ENCODE peak calls at places on chromosomes 11 and 22, in eight cellular contexts. C is CD8-positive, alpha-beta memory T cell; Q is PC-3; D is mucosa of descending colon; U is IMR-90; X is A549; W is GM23248; L is HCT116. N is an unnamed sample. For H3K4me1, the result is how much of the 10 kb centered on the place peaks cover.

GRCh38 chr11:68043349-68044144 is 4.7 kb downstream of the TCIRG1 start:
- DNase-seq in X (peak), Q (no peak), D (no peak), W (peak), C (no peak), U (peak), L (no peak), N (no peak)

GRCh38 chr11:29657709-29658108 is 359.1 kb downstream of the KCNA4 start:
- DNase-seq in U (no peak), Q (no peak), C (no peak), X (no peak), L (no peak), W (no peak), D (no peak), N (no peak)

GRCh38 chr11:102940714-102941588 is 14.6 kb downstream of the MMP13 start:
- DNase-seq in W (peak), X (peak), U (peak), L (peak), Q (peak), D (peak), C (no peak), N (no peak)

GRCh38 chr11:46697303-46697702 is 3.1 kb downstream of the ARHGAP1 start:
- DNase-seq in C (no peak), W (peak), L (no peak), X (no peak), D (no peak), U (no peak), Q (no peak), N (no peak)

GRCh38 chr11:123135863-123136446 is 59.1 kb downstream of the CLMP start:
- DNase-seq in X (no peak), U (no peak), C (no peak), L (no peak), W (peak), Q (no peak), D (no peak), N (no peak)

GRCh38 chr11:116510166-116510565 is 262.6 kb downstream of the BUD13 start:
- DNase-seq in D (no peak), W (no peak), Q (no peak), X (no peak), C (no peak), L (no peak), U (no peak), N (no peak)

GRCh38 chr11:103953797-103954495 is 82.5 kb upstream of the DDI1 start:
- DNase-seq in X (no peak), C (no peak), L (no peak), W (no peak), D (peak), Q (no peak), U (no peak), N (no peak)

GRCh38 chr11:15627560-15627959 is 512.8 kb downstream of the INSC start:
- DNase-seq in W (peak), C (no peak), Q (peak), U (peak), D (no peak), X (no peak), L (no peak), N (no peak)

GRCh38 chr11:82003671-82004148 is 730.0 kb downstream of the FAM181B start:
- DNase-seq in L (no peak), X (no peak), U (no peak), D (no peak), Q (no peak), W (peak), C (no peak), N (no peak)

GRCh38 chr11:88345408-88345807 is 7.9 kb upstream of the CTSC start:
- DNase-seq in Q (peak), C (no peak), D (no peak), U (peak), W (peak), L (no peak), X (no peak), N (no peak)

GRCh38 chr22:48894064-48894671 is 933.5 kb downstream of the BRD1 start:
- DNase-seq in X (no peak), C (no peak), W (no peak), U (no peak), D (no peak), L (no peak), Q (no peak), N (no peak)

GRCh38 chr11:112564228-112564955 is 303.7 kb upstream of the PLET1 start:
- DNase-seq in U (peak), C (no peak), D (peak), L (no peak), Q (peak), X (no peak), W (peak), N (no peak)

GRCh38 chr11:20584093-20584774 is 15.2 kb upstream of the SLC6A5 start:
- DNase-seq in X (peak), W (peak), Q (no peak), U (no peak), D (no peak), L (no peak), C (no peak), N (no peak)

GRCh38 chr11:71311176-71311925 is 59.0 kb upstream of the SHANK2 start:
- DNase-seq in W (no peak), U (no peak), D (peak), X (no peak), C (no peak), L (no peak), Q (no peak), N (no peak)

DNA sequence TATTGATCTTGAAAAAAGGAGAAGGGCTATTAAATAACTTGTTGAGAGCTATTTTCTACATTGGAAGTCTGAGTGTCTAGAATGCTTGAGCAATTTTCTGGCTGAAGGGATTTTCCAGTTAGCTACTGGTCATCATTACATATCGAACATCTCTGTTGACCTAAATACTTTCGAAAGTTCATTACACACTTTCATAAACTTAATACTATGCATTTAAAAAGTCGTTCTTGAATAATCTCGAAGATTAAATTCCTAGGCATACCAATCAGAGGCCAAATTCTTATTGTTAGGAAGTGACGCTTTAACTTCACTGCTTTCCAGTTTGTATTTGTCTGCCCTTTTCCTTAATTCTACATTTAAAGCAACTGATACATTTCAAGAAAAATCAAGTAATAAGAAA is 13.7 kb downstream of the ETS1 start:
- DNase-seq in U (no peak), X (no peak), C (no peak), L (no peak), Q (peak), D (no peak), W (no peak), N (no peak)
- H3K4me1 ChIP-seq in U (under half), X (under half), C (under half), L (under half), Q (under half), D (under half), W (under half), N (under half)

GRCh38 chr22:35917651-35918050 is 111.0 kb downstream of the RBFOX2 start:
- DNase-seq in C (no peak), L (no peak), U (no peak), D (no peak), X (no peak), W (no peak), Q (no peak), N (no peak)

GRCh38 chr22:35914665-35915476 is 113.8 kb downstream of the RBFOX2 start:
- DNase-seq in U (peak), X (peak), Q (peak), L (peak), W (peak), D (peak), C (no peak), N (no peak)

GRCh38 chr22:35914357-35914664 is 114.3 kb downstream of the RBFOX2 start:
- DNase-seq in U (no peak), L (no peak), W (no peak), C (no peak), Q (no peak), D (no peak), X (no peak), N (no peak)

GRCh38 chr22:35913925-35914324 is 114.7 kb downstream of the RBFOX2 start:
- DNase-seq in D (no peak), L (no peak), W (no peak), X (no peak), Q (no peak), U (no peak), C (no peak), N (no peak)

DNA sequence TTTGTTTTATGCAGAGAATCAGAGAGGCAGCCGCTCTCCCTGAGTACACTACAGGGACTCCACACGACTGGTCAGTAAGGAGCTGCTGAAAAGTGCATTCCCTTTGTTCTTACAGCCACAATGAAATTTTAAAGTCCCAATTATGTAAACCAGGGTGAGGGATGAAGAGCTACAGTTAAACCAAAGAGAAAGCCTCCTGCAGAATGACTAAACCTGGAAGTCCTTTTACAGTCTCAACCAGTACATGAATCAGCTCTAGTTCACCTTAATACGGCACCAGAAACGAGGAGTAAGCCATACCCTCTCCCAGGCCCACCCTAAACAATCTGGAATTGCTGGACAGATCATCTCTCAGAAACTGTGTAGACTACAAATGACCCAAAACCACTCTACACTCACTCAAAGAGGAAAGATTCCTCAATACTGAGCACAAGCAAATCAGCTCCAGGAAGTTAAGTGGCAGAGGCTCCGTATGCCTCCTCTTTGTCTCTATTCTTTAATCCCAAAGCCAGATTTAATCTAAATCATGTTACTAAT is 113.1 kb downstream of the RBFOX2 start:
- DNase-seq in U (peak), W (peak), Q (peak), X (no peak), C (no peak), D (no peak), L (no peak), N (no peak)
- H3K4me1 ChIP-seq in U (under half), W (under half), Q (under half), X (under half), C (under half), D (under half), L (under half), N (under half)

GRCh38 chr11:4418403-4418802 is 24.9 kb upstream of the TRIM21 start:
- DNase-seq in D (no peak), U (no peak), W (no peak), C (no peak), X (no peak), Q (no peak), L (no peak), N (no peak)
- H3K4me1 ChIP-seq in D (under half), U (under half), W (under half), C (under half), X (under half), Q (under half), L (under half), N (under half)

GRCh38 chr11:26950260-26950719 is 43.6 kb upstream of the FIBIN start:
- DNase-seq in U (peak), X (no peak), Q (no peak), L (no peak), D (peak), W (peak), C (no peak), N (no peak)
- H3K4me1 ChIP-seq in U (under half), X (under half), Q (under half), L (under half), D (under half), W (half or more), C (under half), N (under half)

GRCh38 chr22:50189184-50189848 is 3.6 kb downstream of the TRABD start:
- DNase-seq in X (no peak), L (no peak), U (no peak), D (peak), C (no peak), Q (no peak), W (no peak), N (peak)

GRCh38 chr22:50190182-50190951 is 4.7 kb downstream of the TRABD start:
- DNase-seq in X (peak), U (no peak), W (peak), L (peak), C (peak), D (peak), Q (peak), N (peak)

GRCh38 chr22:50188356-50188755 is 2.6 kb downstream of the TRABD start:
- DNase-seq in X (no peak), L (no peak), C (no peak), W (no peak), Q (no peak), D (peak), U (no peak), N (no peak)

GRCh38 chr22:50191041-50191740 is 5.5 kb downstream of the TRABD start:
- DNase-seq in U (no peak), L (no peak), D (peak), Q (no peak), W (no peak), X (no peak), C (peak), N (peak)

DNA sequence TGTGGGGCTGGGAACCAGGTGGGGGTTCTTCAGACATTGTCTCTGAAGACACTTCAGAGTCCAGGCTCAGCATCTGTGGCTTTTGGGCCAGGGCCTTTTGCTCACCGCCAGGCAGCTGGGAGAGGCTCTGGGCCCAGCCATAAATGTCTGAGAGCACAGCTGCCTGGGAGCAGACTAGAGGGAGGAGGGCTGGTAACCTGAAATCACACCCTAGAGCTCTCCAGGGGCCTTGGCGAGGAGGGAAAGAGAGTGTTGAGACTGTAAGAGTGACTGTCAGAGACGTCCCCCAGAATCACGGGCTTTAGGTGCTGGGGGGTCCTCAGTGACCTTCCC is 4.1 kb downstream of the TRABD start:
- DNase-seq in Q (peak), X (no peak), W (no peak), L (no peak), D (no peak), C (no peak), U (no peak), N (no peak)
- H3K4me1 ChIP-seq in Q (under half), X (under half), W (under half), L (under half), D (under half), C (half or more), U (under half), N (half or more)

GRCh38 chr22:39313258-39314001 is 6.0 kb downstream of the RPL3 start:
- DNase-seq in L (no peak), W (no peak), U (no peak), Q (no peak), C (no peak), X (no peak), D (no peak), N (no peak)
- H3K4me1 ChIP-seq in L (half or more), W (under half), U (under half), Q (under half), C (under half), X (half or more), D (under half), N (under half)

GRCh38 chr11:62546937-62547625 is 475 bp upstream of the AHNAK start:
- DNase-seq in W (peak), X (peak), U (peak), D (peak), C (no peak), L (no peak), Q (peak), N (no peak)
- H3K4me1 ChIP-seq in W (under half), X (half or more), U (under half), D (half or more), C (half or more), L (half or more), Q (half or more), N (half or more)

N was measured in CD4-positive, CD25-positive, alpha-beta regulatory T cell.